ENCODE peak calls at places on chromosomes 11 and 22, in six cellular contexts. R is ovary, S is iPS DF 6.9, P is aorta, I is endodermal cell, Z is lower lobe of right lung. F is an unnamed sample. For H3K4me1, the result is how much of the 10 kb centered on the place peaks cover.

GRCh38 chr11:27934830-27935145 is 173.2 kb downstream of the KIF18A start:
- DNase-seq in Z (no peak), P (no peak), I (no peak), R (no peak), S (no peak), F (no peak)

GRCh38 chr22:46066691-46067090 is 83.6 kb upstream of the PPARA start:
- DNase-seq in I (no peak), P (peak), R (no peak), Z (peak), S (no peak), F (peak)

GRCh38 chr22:20937794-20938148 is 20.6 kb downstream of the CRKL start:
- DNase-seq in S (no peak), Z (no peak), P (no peak), I (no peak), R (no peak), F (no peak)

GRCh38 chr11:13183094-13183825 is 94.3 kb upstream of the BMAL1 start:
- DNase-seq in I (no peak), R (no peak), Z (no peak), S (no peak), P (no peak), F (no peak)

GRCh38 chr11:26121466-26121865 is 210.5 kb upstream of the ANO3 start:
- DNase-seq in R (no peak), Z (no peak), S (no peak), I (no peak), P (no peak), F (no peak)

GRCh38 chr22:23253475-23254055 is 73.3 kb downstream of the BCR start:
- DNase-seq in Z (no peak), I (no peak), P (no peak), R (no peak), S (no peak), F (no peak)

GRCh38 chr11:83661491-83662350 is 375.6 kb upstream of the CCDC90B start:
- DNase-seq in P (no peak), Z (no peak), I (no peak), S (no peak), R (no peak), F (no peak)

GRCh38 chr11:128686745-128687177 is 7.1 kb upstream of the FLI1 start:
- DNase-seq in R (no peak), S (no peak), P (peak), Z (peak), I (peak), F (no peak)

GRCh38 chr11:131692151-131692550 is 321.7 kb downstream of the NTM start:
- DNase-seq in P (no peak), R (no peak), S (no peak), I (no peak), Z (no peak), F (no peak)

GRCh38 chr11:62716206-62716605 is 8.7 kb downstream of the GNG3 start:
- DNase-seq in Z (no peak), S (no peak), P (no peak), I (no peak), R (no peak), F (no peak)

GRCh38 chr11:57729479-57729878 is 11.8 kb upstream of the SELENOH start:
- DNase-seq in P (no peak), I (no peak), S (no peak), R (no peak), Z (no peak), F (no peak)

GRCh38 chr11:70712471-70712870 is 314.1 kb downstream of the CTTN start:
- DNase-seq in I (no peak), R (no peak), P (no peak), Z (no peak), S (no peak), F (no peak)

GRCh38 chr11:75771646-75772410 is 3.2 kb downstream of the DGAT2 start:
- DNase-seq in S (no peak), Z (peak), R (no peak), I (no peak), P (peak), F (peak)

GRCh38 chr11:100670140-100670539 is 16.9 kb upstream of the ARHGAP42 start:
- DNase-seq in R (no peak), Z (no peak), S (no peak), P (no peak), I (peak), F (no peak)

GRCh38 chr22:45590262-45590661 is 81.4 kb upstream of the ATXN10 start:
- DNase-seq in I (no peak), S (no peak), R (no peak), Z (no peak), P (no peak), F (no peak)

GRCh38 chr22:33854724-33855123 is 65.6 kb downstream of the LARGE1 start:
- DNase-seq in Z (no peak), I (no peak), S (no peak), R (no peak), P (no peak), F (no peak)

GRCh38 chr11:16776716-16777115 is 38.3 kb downstream of the C11orf58 start:
- DNase-seq in I (no peak), R (no peak), S (no peak), Z (no peak), P (no peak), F (peak)

GRCh38 chr22:48646216-48646925 is 1181.3 kb downstream of the BRD1 start:
- DNase-seq in P (no peak), I (no peak), R (no peak), Z (no peak), S (no peak), F (no peak)

GRCh38 chr11:6270584-6271246 is 11.1 kb downstream of the CCKBR start:
- DNase-seq in S (no peak), Z (no peak), P (no peak), I (peak), R (no peak), F (no peak)

GRCh38 chr11:27183672-27184457 is 143.2 kb downstream of the BBOX1 start:
- DNase-seq in R (peak), P (peak), Z (no peak), S (peak), I (peak), F (no peak)

GRCh38 chr11:135036488-135037297 is 624.7 kb upstream of the B3GAT1 start:
- DNase-seq in P (no peak), Z (no peak), S (no peak), I (no peak), R (no peak), F (no peak)

GRCh38 chr11:13135385-13136271 is 126.5 kb downstream of the RASSF10 start:
- DNase-seq in I (no peak), R (no peak), Z (no peak), S (no peak), P (no peak), F (no peak)

GRCh38 chr11:89516496-89516895 is 25.3 kb upstream of the NOX4 start:
- DNase-seq in S (no peak), R (no peak), I (no peak), Z (no peak), P (no peak), F (no peak)

GRCh38 chr22:27581688-27582087 is 219.9 kb downstream of the MN1 start:
- DNase-seq in P (peak), S (no peak), R (peak), I (no peak), Z (peak), F (peak)

GRCh38 chr22:23045461-23045860 is 24.9 kb upstream of the GNAZ start:
- DNase-seq in P (no peak), I (no peak), R (no peak), Z (no peak), S (no peak), F (no peak)

GRCh38 chr22:44869196-44869595 is 116.8 kb downstream of the ARHGAP8 start:
- DNase-seq in P (no peak), I (no peak), Z (no peak), R (no peak), S (no peak), F (no peak)

GRCh38 chr11:2409026-2409553 is 8.5 kb downstream of the TSSC4 start:
- DNase-seq in Z (no peak), I (no peak), P (no peak), R (no peak), S (no peak), F (no peak)

GRCh38 chr11:112744041-112744440 is 217.2 kb upstream of the NCAM1 start:
- DNase-seq in I (no peak), P (no peak), R (no peak), Z (no peak), S (no peak), F (no peak)

GRCh38 chr22:28148816-28149465 is 229.9 kb upstream of the PITPNB start:
- DNase-seq in Z (no peak), S (no peak), R (no peak), I (no peak), P (no peak), F (no peak)

GRCh38 chr11:68334923-68335322 is 22.5 kb downstream of the LRP5 start:
- DNase-seq in P (no peak), S (no peak), R (no peak), I (no peak), Z (no peak), F (no peak)
- H3K4me1 ChIP-seq in P (under half), S (under half), R (under half), I (under half), Z (half or more), F (half or more)

GRCh38 chr22:25114369-25115362 is 85.0 kb upstream of the CRYBB3 start:
- DNase-seq in I (no peak), R (no peak), P (no peak), Z (no peak), S (no peak), F (no peak)

GRCh38 chr22:25110846-25111578 is 88.6 kb upstream of the CRYBB3 start:
- DNase-seq in S (peak), P (peak), I (peak), Z (peak), R (peak), F (peak)

GRCh38 chr22:25111579-25112517 is 87.8 kb upstream of the CRYBB3 start:
- DNase-seq in Z (peak), I (peak), R (no peak), S (no peak), P (peak), F (peak)

GRCh38 chr22:25113316-25113721 is 86.3 kb upstream of the CRYBB3 start:
- DNase-seq in Z (peak), I (no peak), R (no peak), S (no peak), P (peak), F (no peak)

GRCh38 chr22:25112538-25113253 is 87.0 kb upstream of the CRYBB3 start:
- DNase-seq in R (no peak), Z (no peak), I (no peak), P (no peak), S (no peak), F (no peak)
- H3K4me3 ChIP-seq in R (no peak), Z (peak), I (peak), P (no peak), S (no peak), F (peak)

GRCh38 chr22:39280250-39280649 is 35.5 kb upstream of the PDGFB start:
- DNase-seq in I (no peak), P (no peak), Z (no peak), R (no peak), S (no peak), F (no peak)

GRCh38 chr22:39278040-39278439 is 33.3 kb upstream of the PDGFB start:
- DNase-seq in P (no peak), Z (no peak), I (no peak), R (no peak), S (no peak), F (no peak)

GRCh38 chr22:39281126-39281525 is 36.3 kb upstream of the PDGFB start:
- DNase-seq in R (no peak), P (no peak), Z (no peak), S (no peak), I (no peak), F (no peak)

GRCh38 chr22:39277135-39277607 is 32.4 kb upstream of the PDGFB start:
- DNase-seq in R (no peak), Z (no peak), I (no peak), P (no peak), S (no peak), F (no peak)

DNA sequence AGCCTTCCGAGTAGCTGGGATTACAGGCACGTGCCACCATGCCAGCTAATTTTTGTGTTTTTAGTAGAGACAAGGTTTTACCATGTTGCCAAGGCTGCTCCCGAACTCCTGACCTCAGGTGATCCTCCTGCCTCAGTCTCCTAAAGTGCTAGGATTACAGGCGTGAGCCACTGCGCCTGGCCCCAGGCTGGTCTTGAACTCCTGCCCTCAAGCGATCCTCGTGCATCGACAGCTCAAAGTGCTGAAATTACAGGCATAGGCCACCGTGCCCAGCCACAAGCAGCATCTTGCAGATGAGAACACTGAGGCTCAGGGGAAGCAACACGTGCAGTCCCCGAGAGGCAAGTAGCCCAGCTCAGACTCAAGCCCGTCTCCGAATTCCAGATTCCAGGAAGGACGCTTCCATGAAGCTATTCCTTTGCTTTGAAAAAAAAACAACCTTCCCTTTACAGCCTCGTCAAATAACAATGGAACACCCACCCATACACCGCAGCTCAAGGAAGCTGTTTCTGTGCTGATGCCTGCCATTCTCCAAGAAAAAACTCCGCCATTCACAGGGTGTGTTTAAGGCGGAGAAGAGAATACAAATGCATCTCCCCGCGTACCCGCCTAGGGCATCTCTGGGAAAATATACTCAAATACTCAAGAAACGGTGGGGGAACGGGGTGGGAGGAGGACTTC is 34.5 kb upstream of the PDGFB start:
- DNase-seq in S (no peak), Z (no peak), R (no peak), P (no peak), I (no peak), F (no peak)
- H3K4me1 ChIP-seq in S (under half), Z (half or more), R (under half), P (under half), I (under half), F (under half)

DNA sequence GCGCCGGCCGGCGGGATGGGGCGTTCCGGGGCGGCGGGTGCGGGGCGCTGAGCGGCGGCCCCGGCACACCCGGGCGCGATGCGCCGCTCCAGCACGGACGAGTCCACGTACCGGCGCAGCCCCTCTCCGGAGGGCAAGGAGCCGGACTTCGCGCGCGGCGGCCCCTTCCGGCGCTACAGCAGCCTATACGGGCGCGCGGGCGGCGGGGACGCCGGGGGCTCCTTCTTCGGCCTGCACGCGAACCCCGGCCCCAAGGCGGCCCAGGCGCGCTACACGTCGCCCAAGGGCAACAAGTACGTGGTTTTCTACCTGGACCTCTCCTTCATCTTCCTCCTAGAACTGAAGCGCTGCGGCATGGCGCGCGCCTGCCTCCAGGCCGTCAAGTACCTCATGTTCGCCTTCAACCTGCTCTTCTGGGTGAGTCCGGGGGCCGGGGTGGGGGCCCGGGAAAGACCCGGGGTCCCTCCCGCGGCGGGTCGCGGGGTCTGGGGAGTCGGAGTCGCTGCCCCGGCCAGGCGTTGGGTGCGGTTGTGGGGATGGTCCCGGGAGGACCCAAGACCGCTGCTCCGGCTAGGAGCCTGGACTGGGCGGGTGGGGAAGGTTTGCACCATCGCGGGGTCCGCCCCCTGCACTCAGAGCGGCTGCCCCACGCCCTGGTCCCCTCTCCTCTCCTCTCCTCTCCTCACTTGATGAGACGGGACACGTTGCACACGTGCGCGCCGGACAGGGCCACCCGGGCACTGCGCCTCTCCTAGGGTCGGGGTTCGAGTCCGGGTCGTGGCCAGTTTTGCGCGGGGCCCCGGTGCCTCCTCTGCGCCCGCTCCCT is 7.5 kb downstream of the TSPAN4 start:
- DNase-seq in S (no peak), Z (no peak), I (peak), P (no peak), R (no peak), F (no peak)
- H3K4me3 ChIP-seq in S (peak), Z (peak), I (peak), P (peak), R (peak), F (peak)

GRCh38 chr11:93541154-93541553 is 2.0 kb downstream of the SMCO4 start:
- DNase-seq in Z (no peak), I (no peak), P (no peak), S (no peak), R (no peak), F (no peak)
- H3K4me1 ChIP-seq in Z (half or more), I (under half), P (under half), S (under half), R (under half), F (under half)

F was measured in tibial artery.